ENCODE peak calls at places on chromosomes 16 and 17, in five cellular contexts. R, D, Q, S and T are unnamed samples.

GRCh38 chr17:48505788-48506187 is 25.0 kb downstream of the HOXB1 start:
- DNase-seq in R (no peak), D (peak), Q (no peak), S (no peak), T (no peak)

GRCh38 chr17:50765454-50766221 is 1.7 kb downstream of the ANKRD40CL start:
- DNase-seq in R (no peak), D (no peak), Q (no peak), S (no peak), T (no peak)

GRCh38 chr17:66716236-66717026 is 118.5 kb upstream of the CACNG5 start:
- DNase-seq in R (no peak), D (peak), Q (no peak), S (no peak), T (no peak)

GRCh38 chr17:81601525-81602120 is 35.3 kb downstream of the NPLOC4 start:
- DNase-seq in R (peak), D (peak), Q (peak), S (no peak), T (no peak)

GRCh38 chr17:63659850-63660249 is 37.6 kb downstream of the MAP3K3 start:
- DNase-seq in R (no peak), D (no peak), Q (no peak), S (no peak), T (no peak)

GRCh38 chr17:74181341-74181740 is 22.1 kb upstream of the RPL38 start:
- DNase-seq in R (no peak), D (no peak), Q (no peak), S (no peak), T (no peak)

GRCh38 chr16:21560462-21560861 is 38.9 kb upstream of the METTL9 start:
- DNase-seq in R (no peak), D (no peak), Q (peak), S (no peak), T (no peak)

GRCh38 chr17:58572846-58573245 is 58.4 kb upstream of the MTMR4 start:
- DNase-seq in R (no peak), D (no peak), Q (no peak), S (no peak), T (no peak)

GRCh38 chr17:14304222-14304844 is 3.5 kb downstream of the HS3ST3B1 start:
- DNase-seq in R (no peak), D (no peak), Q (no peak), S (no peak), T (peak)

GRCh38 chr17:38538906-38539305 is 66.8 kb downstream of the SRCIN1 start:
- DNase-seq in R (no peak), D (no peak), Q (no peak), S (no peak), T (no peak)

GRCh38 chr17:73091770-73092517 is 544 bp downstream of the SLC39A11 start:
- DNase-seq in R (no peak), D (no peak), Q (peak), S (no peak), T (no peak)